ENCODE peak calls at places on chromosomes 12 and 14, in five cellular contexts. Q is CD4-positive, alpha-beta T cell; R is fibroblast of pulmonary artery; Z is colonic mucosa; P is NAMALWA. U is an unnamed sample.
A peak's percentile ranks its signal among the peaks of the same experiment; 100 is the strongest.

GRCh38 chr14:74083161-74083560 is 1.1 kb downstream of the ALDH6A1 start:
- DNase-seq in Q (no peak), P (no peak), Z (no peak), R (no peak), U (no peak)

GRCh38 chr12:57089259-57090245 is 638 bp downstream of the NAB2 start:
- DNase-seq in R (peak; percentile 84), P (peak; percentile 52), Z (peak; percentile 72), Q (peak; percentile 34), U (no peak)

GRCh38 chr14:54383811-54384210 is 13.0 kb upstream of the CDKN3 start:
- DNase-seq in R (no peak), Q (no peak), Z (no peak), P (no peak), U (no peak)

GRCh38 chr12:90013409-90013808 is 304.8 kb upstream of the ATP2B1 start:
- DNase-seq in P (peak; percentile 5), Q (no peak), Z (no peak), R (peak; percentile 35), U (no peak)

GRCh38 chr14:77322951-77323350 is 2.1 kb downstream of the GSTZ1 start:
- DNase-seq in P (no peak), R (no peak), Z (no peak), Q (no peak), U (no peak)

GRCh38 chr12:57001448-57001906 is 4.9 kb downstream of the ZBTB39 start:
- DNase-seq in Q (peak; percentile 64), Z (peak; percentile 83), P (peak; percentile 74), R (peak; percentile 76), U (peak; percentile 71)

GRCh38 chr14:44112774-44113460 is 394.2 kb downstream of the FSCB start:
- DNase-seq in R (peak; percentile 11), Z (no peak), P (no peak), Q (no peak), U (no peak)

GRCh38 chr12:69015017-69015416 is 82.0 kb upstream of the CPM start:
- DNase-seq in R (no peak), P (no peak), Q (no peak), Z (no peak), U (no peak)

GRCh38 chr14:105023791-105024480 is 3.1 kb upstream of the CDCA4 start:
- DNase-seq in P (no peak), Z (no peak), Q (no peak), R (peak; percentile 59), U (no peak)

GRCh38 chr14:72738181-72738611 is 155.7 kb downstream of the DPF3 start:
- DNase-seq in Q (no peak), Z (peak; percentile 3), R (no peak), P (no peak), U (no peak)

GRCh38 chr14:60508707-60509437 is at the start of gene SIX6:
- DNase-seq in P (no peak), R (peak; percentile 14), Q (no peak), Z (no peak), U (no peak)

GRCh38 chr12:102916252-102917025 is 605 bp downstream of the PAH start:
- DNase-seq in Q (no peak), Z (no peak), P (no peak), R (no peak), U (no peak)

GRCh38 chr12:4297617-4298016 is 23.4 kb upstream of the TIGAR start:
- DNase-seq in Q (no peak), Z (no peak), P (no peak), R (no peak), U (no peak)

GRCh38 chr12:109469516-109469915 is 7.6 kb downstream of the KCTD10 start:
- DNase-seq in P (no peak), R (no peak), Z (no peak), Q (no peak), U (no peak)

GRCh38 chr12:99975321-99975720 is 9.4 kb downstream of the ANKS1B start:
- DNase-seq in Z (no peak), Q (no peak), P (no peak), R (no peak), U (no peak)

GRCh38 chr14:69657961-69658360 is 46.6 kb downstream of the SUSD6 start:
- DNase-seq in R (peak; percentile 47), Z (peak; percentile 72), Q (no peak), P (no peak), U (no peak)

GRCh38 chr14:25042362-25043299 is 7.3 kb downstream of the STXBP6 start:
- DNase-seq in Z (peak; percentile 62), Q (no peak), P (no peak), R (peak; percentile 72), U (no peak)

GRCh38 chr14:104780513-104781030 is 15.0 kb downstream of the AKT1 start:
- DNase-seq in Q (no peak), Z (no peak), R (no peak), P (no peak), U (no peak)

GRCh38 chr14:76194327-76194726 is 42.6 kb downstream of the GPATCH2L start:
- DNase-seq in R (no peak), P (no peak), Q (no peak), Z (no peak), U (no peak)

GRCh38 chr14:92412912-92413311 is 89.9 kb downstream of the SLC24A4 start:
- DNase-seq in Q (no peak), R (no peak), Z (no peak), P (no peak), U (no peak)

GRCh38 chr12:94265966-94266365 is 117.6 kb downstream of the PLXNC1 start:
- DNase-seq in Z (no peak), R (no peak), P (no peak), Q (no peak), U (no peak)

GRCh38 chr14:37597538-37598084 is 2.2 kb downstream of the TTC6 start:
- DNase-seq in Z (peak; percentile 78), Q (no peak), R (no peak), P (no peak), U (no peak)

GRCh38 chr14:81302613-81303012 is 81.9 kb upstream of the GTF2A1 start:
- DNase-seq in Z (no peak), Q (no peak), P (peak; percentile 57), R (no peak), U (no peak)

GRCh38 chr12:100404769-100405407 is 48.0 kb downstream of the SLC17A8 start:
- DNase-seq in Q (no peak), Z (peak; percentile 34), P (peak; percentile 50), R (peak; percentile 54), U (no peak)

GRCh38 chr12:81231574-81232368 is 153.9 kb downstream of the ACSS3 start:
- DNase-seq in Z (no peak), R (no peak), P (no peak), Q (no peak), U (no peak)

GRCh38 chr12:108783446-108783845 is 52.1 kb upstream of the CORO1C start:
- DNase-seq in P (no peak), Z (no peak), R (no peak), Q (no peak), U (no peak)

GRCh38 chr12:26204612-26205289 is 9.4 kb downstream of the SSPN start:
- DNase-seq in P (no peak), Q (no peak), R (peak; percentile 40), Z (no peak), U (no peak)

GRCh38 chr12:6978188-6978986 is 7.7 kb downstream of the EMG1 start:
- DNase-seq in P (no peak), Q (no peak), Z (no peak), R (no peak), U (no peak)

GRCh38 chr14:52080817-52081755 is 12.2 kb upstream of the NID2 start:
- DNase-seq in Q (no peak), P (no peak), R (peak; percentile 92), Z (no peak), U (no peak)

U was measured in memory B cell.